ENCODE peak calls at places on chromosomes 12 and 14, in four cellular contexts. E, I, L and U are unnamed samples. For H4K20me1 and H3K4me1, the result is how much of the 10 kb centered on the place peaks cover.

GRCh38 chr12:123043536-123044001 is 63.1 kb downstream of the ARL6IP4 start:
- DNase-seq in E (no peak), I (peak), L (peak), U (peak)

GRCh38 chr14:100628225-100628624 is 41.0 kb upstream of the BEGAIN start:
- DNase-seq in E (no peak), I (no peak), L (no peak), U (no peak)

GRCh38 chr12:103727638-103728037 is 113.4 kb downstream of the NT5DC3 start:
- DNase-seq in E (no peak), I (no peak), L (no peak), U (no peak)

GRCh38 chr12:124480469-124481256 is 86.7 kb downstream of the NCOR2 start:
- DNase-seq in E (no peak), I (no peak), L (peak), U (no peak)

GRCh38 chr12:60494249-60494648 is 898.4 kb downstream of the SLC16A7 start:
- DNase-seq in E (no peak), I (no peak), L (peak), U (peak)

GRCh38 chr14:31944256-31945073 is 132.6 kb upstream of the ARHGAP5 start:
- DNase-seq in E (no peak), I (no peak), L (peak), U (no peak)

GRCh38 chr12:31222620-31223222 is 103.2 kb downstream of the SINHCAF start:
- DNase-seq in E (no peak), I (no peak), L (no peak), U (no peak)

GRCh38 chr12:94879542-94879941 is 124.0 kb downstream of the NDUFA12 start:
- DNase-seq in E (peak), I (no peak), L (peak), U (no peak)

GRCh38 chr14:50797250-50798047 is 33.5 kb downstream of the NIN start:
- DNase-seq in E (no peak), I (no peak), L (no peak), U (no peak)

GRCh38 chr12:51867796-51868428 is 19.4 kb upstream of the FIGNL2 start:
- DNase-seq in E (no peak), I (no peak), L (no peak), U (no peak)

GRCh38 chr12:85920324-85920947 is 46.3 kb downstream of the NTS start:
- DNase-seq in E (peak), I (no peak), L (peak), U (peak)

GRCh38 chr14:54814076-54814475 is 88.5 kb downstream of the GCH1 start:
- DNase-seq in E (peak), I (no peak), L (no peak), U (no peak)

GRCh38 chr14:56244138-56244789 is 126.1 kb downstream of the PELI2 start:
- DNase-seq in E (no peak), I (no peak), L (no peak), U (no peak)

GRCh38 chr12:24088751-24089150 is 139.3 kb upstream of the SOX5 start:
- DNase-seq in E (no peak), I (no peak), L (no peak), U (peak)

GRCh38 chr14:95488376-95489162 is 27.9 kb downstream of the SYNE3 start:
- DNase-seq in E (no peak), I (no peak), L (no peak), U (no peak)

GRCh38 chr14:98935921-98936320 is 336.1 kb downstream of the BCL11B start:
- DNase-seq in E (no peak), I (no peak), L (no peak), U (no peak)

GRCh38 chr12:89801284-89801683 is 92.6 kb upstream of the ATP2B1 start:
- DNase-seq in E (no peak), I (no peak), L (no peak), U (no peak)

GRCh38 chr12:126361804-126362203 is 1296.6 kb downstream of the AACS start:
- DNase-seq in E (no peak), I (no peak), L (no peak), U (no peak)

GRCh38 chr12:86774841-86775386 is 518.7 kb upstream of the MGAT4C start:
- DNase-seq in E (no peak), I (no peak), L (no peak), U (no peak)

GRCh38 chr12:53955036-53955775 is 503 bp downstream of the HOXC12 start:
- DNase-seq in E (no peak), I (no peak), L (no peak), U (no peak)

GRCh38 chr14:29403091-29403490 is 524.6 kb downstream of the PRKD1 start:
- DNase-seq in E (no peak), I (no peak), L (no peak), U (no peak)
- H4K20me1 ChIP-seq in E (under half), I (under half), L (under half), U (under half)

GRCh38 chr12:75670175-75670574 is 158.8 kb upstream of the KRR1 start:
- DNase-seq in E (no peak), I (no peak), L (no peak), U (no peak)
- TF ChIP-seq JUN in E (no peak), I (no peak), L (no peak), U (no peak)

GRCh38 chr12:56719056-56719455 is 6.0 kb downstream of the NACA start:
- DNase-seq in E (no peak), I (no peak), L (no peak), U (no peak)
- H3K4me1 ChIP-seq in E (under half), I (under half), L (half or more), U (under half)

DNA sequence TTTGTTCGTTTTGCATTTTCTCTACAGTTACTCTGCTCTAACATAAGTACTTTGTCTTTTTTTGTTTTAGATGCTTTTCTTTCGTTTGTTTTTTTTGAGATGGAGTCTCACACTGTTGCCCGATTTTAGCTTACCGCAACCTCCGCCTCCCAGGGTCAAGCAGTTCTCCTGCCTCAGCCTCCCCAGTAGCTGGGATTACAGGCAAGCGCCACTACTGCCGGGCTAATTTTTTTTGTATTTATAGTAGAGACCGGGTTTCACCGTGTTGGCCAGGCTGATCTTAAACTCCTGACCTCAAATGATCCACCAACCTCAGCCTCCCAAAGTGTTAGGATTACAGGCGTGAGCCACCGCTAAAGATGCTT is 2.7 kb downstream of the DIP2B start:
- DNase-seq in E (no peak), I (no peak), L (no peak), U (no peak)
- H4K20me1 ChIP-seq in E (under half), I (under half), L (under half), U (under half)

DNA sequence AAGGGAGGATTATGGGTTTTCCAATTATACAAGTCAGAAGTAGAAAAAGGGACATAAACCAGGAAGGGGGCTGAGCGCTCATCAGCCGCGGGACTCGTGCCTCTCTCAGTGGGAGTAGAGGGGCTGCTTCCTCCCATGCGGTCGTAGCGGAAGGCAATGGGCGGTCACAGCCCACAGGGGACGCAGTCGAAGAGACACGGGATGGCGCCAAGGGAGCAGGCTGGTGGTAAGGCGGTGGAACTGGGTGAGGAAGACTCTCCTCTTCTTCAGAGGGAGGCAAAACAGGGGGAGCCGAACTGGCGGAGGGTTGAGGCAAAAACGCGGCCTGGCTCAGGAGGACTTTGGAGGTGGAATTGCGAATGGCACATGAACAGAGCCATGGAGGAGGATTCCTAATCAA is 677.7 kb downstream of the TMEM121 start:
- DNase-seq in E (peak), I (no peak), L (no peak), U (no peak)
- TF ChIP-seq JUN in E (no peak), I (no peak), L (no peak), U (no peak)

GRCh38 chr12:16607895-16608294 is 1.9 kb upstream of the LMO3 start:
- DNase-seq in E (no peak), I (no peak), L (no peak), U (no peak)

GRCh38 chr12:16610006-16610520 is 4.1 kb upstream of the LMO3 start:
- DNase-seq in E (no peak), I (no peak), L (no peak), U (no peak)

GRCh38 chr12:16606936-16607335 is 974 bp upstream of the LMO3 start:
- DNase-seq in E (no peak), I (no peak), L (no peak), U (no peak)

GRCh38 chr12:16609140-16609539 is 3.2 kb upstream of the LMO3 start:
- DNase-seq in E (no peak), I (no peak), L (no peak), U (no peak)

GRCh38 chr12:16608346-16608745 is 2.4 kb upstream of the LMO3 start:
- DNase-seq in E (no peak), I (no peak), L (no peak), U (no peak)
- H3K4me1 ChIP-seq in E (under half), I (under half), L (under half), U (under half)

DNA sequence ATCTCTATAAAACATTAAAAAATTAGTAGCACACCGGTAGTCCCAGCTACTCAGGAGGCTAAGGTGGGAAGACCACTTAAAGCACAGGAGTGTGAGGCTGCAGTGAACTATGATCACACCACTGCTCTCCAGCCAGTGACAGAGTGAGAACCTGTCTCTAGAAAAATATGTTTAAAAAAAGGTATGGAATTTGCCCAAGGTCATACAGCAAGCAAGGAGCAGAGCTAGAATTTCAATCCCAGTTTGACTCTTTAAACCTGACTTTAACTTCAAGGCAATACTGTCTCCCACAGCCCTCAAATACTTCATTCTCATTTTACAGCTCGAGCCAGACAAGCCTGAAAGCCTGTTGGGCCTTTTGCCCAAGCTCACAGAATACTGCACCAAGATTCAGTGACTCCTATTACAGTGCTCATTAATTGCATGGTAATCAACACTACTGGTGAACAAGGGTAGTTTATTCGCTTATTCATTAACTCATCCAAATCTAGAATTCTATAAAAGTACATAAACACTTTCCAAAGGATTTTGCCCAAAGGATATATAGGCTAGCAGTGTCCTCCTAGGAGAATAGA is 8.0 kb downstream of the HECTD4 start:
- DNase-seq in E (no peak), I (no peak), L (no peak), U (no peak)
- H4K20me1 ChIP-seq in E (under half), I (under half), L (under half), U (under half)

DNA sequence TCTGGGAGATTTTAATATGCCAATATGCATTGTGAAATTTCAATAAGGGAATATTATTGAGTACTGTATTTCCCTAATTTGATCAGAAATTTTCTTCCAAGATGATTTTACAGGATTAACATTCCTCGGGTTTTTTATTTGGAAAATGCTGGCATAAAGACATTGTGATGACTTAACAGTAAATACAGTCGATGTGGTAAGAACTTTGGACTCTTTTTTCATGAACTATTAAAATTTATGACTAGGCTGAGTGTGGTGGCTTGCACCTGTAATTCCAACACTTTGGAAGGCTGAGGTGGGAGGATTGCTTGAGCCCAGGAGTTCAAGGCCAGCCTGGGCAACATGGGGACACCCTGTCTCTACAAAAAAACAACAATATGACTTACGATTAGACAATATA is 197.1 kb upstream of the RASSF8 start:
- DNase-seq in E (no peak), I (no peak), L (no peak), U (no peak)
- TF ChIP-seq JUN in E (no peak), I (no peak), L (no peak), U (no peak)